ENCODE peak calls at places on chromosomes 16 and 17, in five cellular contexts. One of them, this sample, is unnamed.

GRCh38 chr16:64711026-64711425 is 410.8 kb downstream of the CDH11 start:
- DNase-seq in iPS DF 6.9: no peak
- DNase-seq in tibial artery: no peak
- DNase-seq in fibroblast of lung: peak; percentile 99
- DNase-seq in mucosa of descending colon: no peak
- DNase-seq in this sample: no peak

GRCh38 chr17:68834328-68834836 is 120.8 kb downstream of the ABCA8 start:
- DNase-seq in iPS DF 6.9: no peak
- DNase-seq in tibial artery: no peak
- DNase-seq in mucosa of descending colon: no peak
- DNase-seq in fibroblast of lung: no peak
- DNase-seq in this sample: no peak

GRCh38 chr16:81767987-81768592 is 11.0 kb upstream of the PLCG2 start:
- DNase-seq in mucosa of descending colon: peak; percentile 34
- DNase-seq in tibial artery: no peak
- DNase-seq in iPS DF 6.9: no peak
- DNase-seq in fibroblast of lung: no peak
- DNase-seq in this sample: no peak

GRCh38 chr16:87733190-87733589 is 32.6 kb downstream of the KLHDC4 start:
- DNase-seq in tibial artery: no peak
- DNase-seq in fibroblast of lung: no peak
- DNase-seq in mucosa of descending colon: no peak
- DNase-seq in iPS DF 6.9: no peak
- DNase-seq in this sample: no peak

GRCh38 chr17:80441133-80441578 is 26.2 kb downstream of the ENDOV start:
- DNase-seq in iPS DF 6.9: peak; percentile 50
- DNase-seq in tibial artery: no peak
- DNase-seq in fibroblast of lung: peak; percentile 28
- DNase-seq in mucosa of descending colon: peak; percentile 44
- DNase-seq in this sample: peak; percentile 38

GRCh38 chr17:81059026-81059425 is 24.1 kb downstream of the BAIAP2 start:
- DNase-seq in iPS DF 6.9: no peak
- DNase-seq in fibroblast of lung: no peak
- DNase-seq in tibial artery: no peak
- DNase-seq in mucosa of descending colon: no peak
- DNase-seq in this sample: no peak

GRCh38 chr17:65857713-65858112 is 296.3 kb upstream of the AXIN2 start:
- DNase-seq in fibroblast of lung: no peak
- DNase-seq in iPS DF 6.9: no peak
- DNase-seq in mucosa of descending colon: no peak
- DNase-seq in tibial artery: no peak
- DNase-seq in this sample: no peak

GRCh38 chr16:51621610-51622009 is 470.5 kb upstream of the SALL1 start:
- DNase-seq in mucosa of descending colon: no peak
- DNase-seq in fibroblast of lung: peak; percentile 22
- DNase-seq in tibial artery: no peak
- DNase-seq in iPS DF 6.9: no peak
- DNase-seq in this sample: no peak

GRCh38 chr16:86505185-86505898 is 5.0 kb upstream of the FOXF1 start:
- DNase-seq in fibroblast of lung: no peak
- DNase-seq in mucosa of descending colon: no peak
- DNase-seq in iPS DF 6.9: no peak
- DNase-seq in tibial artery: no peak
- DNase-seq in this sample: peak; percentile 44

GRCh38 chr17:76241205-76241539 is 879 bp upstream of the RNF157 start:
- DNase-seq in fibroblast of lung: no peak
- DNase-seq in tibial artery: peak; percentile 52
- DNase-seq in iPS DF 6.9: no peak
- DNase-seq in mucosa of descending colon: no peak
- DNase-seq in this sample: no peak

GRCh38 chr17:82603981-82604448 is 44.2 kb downstream of the WDR45B start:
- DNase-seq in fibroblast of lung: peak; percentile 28
- DNase-seq in tibial artery: peak; percentile 83
- DNase-seq in iPS DF 6.9: no peak
- DNase-seq in mucosa of descending colon: peak; percentile 87
- DNase-seq in this sample: no peak

DNA sequence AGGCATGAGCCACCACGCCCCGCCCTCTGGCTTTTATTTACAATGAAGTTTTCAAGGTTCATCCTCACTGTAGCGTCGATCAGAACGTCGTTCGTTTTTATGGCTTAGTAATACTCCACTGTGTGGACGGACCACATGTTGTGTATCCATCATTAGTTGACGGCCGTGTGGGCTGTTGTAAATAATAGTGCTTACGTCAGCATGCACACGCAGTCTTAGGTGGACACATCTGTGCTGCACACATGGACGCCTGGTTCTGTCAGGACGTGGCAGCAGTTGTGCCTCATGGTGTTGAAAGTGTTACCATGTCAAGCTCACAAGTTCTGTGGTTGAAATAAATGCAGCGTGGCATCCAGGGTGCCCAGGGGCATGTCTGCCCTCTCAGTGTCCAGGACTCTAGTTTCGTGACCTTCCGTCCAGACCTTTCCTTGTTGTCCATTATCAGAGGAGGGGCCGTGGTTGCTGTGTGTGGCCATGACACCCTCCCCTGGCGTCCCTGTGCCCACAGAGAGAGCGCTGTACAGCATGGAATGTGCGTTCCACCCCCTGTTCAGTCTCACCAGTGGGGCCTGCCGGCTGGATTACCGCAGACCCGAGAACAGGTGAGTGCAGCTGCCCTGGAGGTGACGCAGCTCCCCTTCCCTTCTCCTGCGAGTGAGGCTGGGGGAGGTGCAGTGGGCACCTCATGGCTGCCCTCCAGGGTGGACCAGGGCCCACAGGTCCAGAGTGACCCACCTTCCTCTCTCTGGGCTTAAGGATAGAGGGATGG is 22.3 kb downstream of the TCF25 start:
- DNase-seq in tibial artery: no peak
- DNase-seq in mucosa of descending colon: no peak
- DNase-seq in fibroblast of lung: no peak
- DNase-seq in iPS DF 6.9: no peak
- DNase-seq in this sample: no peak
- H3K36me3 ChIP-seq in tibial artery: peaks cover 100% of the 10 kb centered on the region
- H3K36me3 ChIP-seq in mucosa of descending colon: peaks cover 4% of the 10 kb centered on the region
- H3K36me3 ChIP-seq in fibroblast of lung: peaks cover 49% of the 10 kb centered on the region
- H3K36me3 ChIP-seq in iPS DF 6.9: peaks cover 35% of the 10 kb centered on the region
- H3K36me3 ChIP-seq in this sample: peaks cover 91% of the 10 kb centered on the region

DNA sequence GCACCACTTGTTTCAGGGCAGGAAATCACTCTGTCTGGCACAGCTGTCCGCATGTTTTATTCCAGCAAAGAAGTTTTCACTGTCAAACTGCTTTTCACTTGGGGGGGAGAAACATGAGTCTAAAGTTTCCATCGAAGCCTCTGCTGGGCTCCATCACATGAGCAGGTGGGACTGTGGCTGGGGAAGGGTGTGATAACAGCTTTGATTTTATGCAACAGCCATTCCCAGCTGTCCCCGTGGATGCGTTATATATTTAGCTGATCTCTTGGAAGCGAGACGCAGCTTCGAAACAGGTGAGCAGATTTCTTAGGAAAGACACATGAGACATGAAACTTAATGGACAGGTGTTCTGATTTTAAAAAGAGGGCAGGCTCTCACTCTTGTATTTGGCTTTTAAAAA is 288.6 kb downstream of the SNX29 start:
- DNase-seq in fibroblast of lung: no peak
- DNase-seq in mucosa of descending colon: no peak
- DNase-seq in iPS DF 6.9: no peak
- DNase-seq in tibial artery: no peak
- DNase-seq in this sample: no peak
- H3K4me1 ChIP-seq in fibroblast of lung: no peaks in the 10 kb centered on the region
- H3K4me1 ChIP-seq in mucosa of descending colon: peaks cover 4% of the 10 kb centered on the region
- H3K4me1 ChIP-seq in iPS DF 6.9: peaks cover 1% of the 10 kb centered on the region
- H3K4me1 ChIP-seq in tibial artery: no peaks in the 10 kb centered on the region
- H3K4me1 ChIP-seq in this sample: no peaks in the 10 kb centered on the region

DNA sequence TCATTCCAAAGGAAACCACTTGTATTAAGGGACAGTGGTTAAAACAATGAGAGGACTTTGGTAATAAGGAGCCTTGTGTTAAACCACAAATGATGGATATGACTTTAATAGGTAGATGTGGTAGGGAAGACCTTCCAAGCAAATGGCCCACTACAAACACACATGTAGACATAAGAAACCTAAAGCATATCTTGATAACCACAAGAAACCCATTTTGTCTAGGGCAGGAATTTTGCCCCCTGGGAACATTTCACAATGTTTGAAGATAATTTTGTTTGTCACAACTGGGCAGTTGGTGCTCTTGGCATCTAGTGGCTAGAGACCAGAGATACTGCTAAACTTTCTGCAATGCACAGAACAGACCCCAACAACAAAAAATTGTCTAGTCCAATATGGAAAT is 25.8 kb downstream of the KCNJ2 start:
- DNase-seq in iPS DF 6.9: no peak
- DNase-seq in mucosa of descending colon: no peak
- DNase-seq in tibial artery: no peak
- DNase-seq in fibroblast of lung: no peak
- DNase-seq in this sample: no peak
- H3K4me3 ChIP-seq in iPS DF 6.9: no peak overlapping the region
- H3K4me3 ChIP-seq in mucosa of descending colon: no peak overlapping the region
- H3K4me3 ChIP-seq in tibial artery: no peak overlapping the region
- H3K4me3 ChIP-seq in fibroblast of lung: no peak overlapping the region
- H3K4me3 ChIP-seq in this sample: no peak overlapping the region

DNA sequence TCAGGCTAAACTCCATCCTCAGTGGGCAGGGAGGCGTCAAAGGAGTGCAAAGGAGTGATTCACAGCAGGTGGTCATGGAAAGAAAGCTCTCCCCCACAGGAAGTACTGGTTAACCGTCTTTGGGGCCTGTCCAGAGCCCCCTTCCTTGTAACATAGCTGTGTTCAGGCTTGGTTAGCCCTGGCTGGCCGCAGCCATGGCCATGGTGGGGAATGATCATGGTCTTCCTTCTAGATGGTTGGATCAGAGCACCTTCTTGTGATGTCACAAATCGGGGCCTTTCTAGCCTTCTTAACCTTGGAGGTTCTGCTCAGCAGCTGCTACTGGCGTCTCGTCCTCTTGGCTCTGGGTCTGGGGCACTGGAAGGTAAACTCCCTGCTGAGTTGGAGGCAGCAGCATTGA is 15.8 kb downstream of the NKD1 start:
- DNase-seq in fibroblast of lung: no peak
- DNase-seq in tibial artery: no peak
- DNase-seq in iPS DF 6.9: no peak
- DNase-seq in mucosa of descending colon: no peak
- DNase-seq in this sample: no peak
- H3K36me3 ChIP-seq in fibroblast of lung: no peaks in the 10 kb centered on the region
- H3K36me3 ChIP-seq in tibial artery: peaks cover 56% of the 10 kb centered on the region
- H3K36me3 ChIP-seq in iPS DF 6.9: no peaks in the 10 kb centered on the region
- H3K36me3 ChIP-seq in mucosa of descending colon: no peaks in the 10 kb centered on the region
- H3K36me3 ChIP-seq in this sample: no peaks in the 10 kb centered on the region

DNA sequence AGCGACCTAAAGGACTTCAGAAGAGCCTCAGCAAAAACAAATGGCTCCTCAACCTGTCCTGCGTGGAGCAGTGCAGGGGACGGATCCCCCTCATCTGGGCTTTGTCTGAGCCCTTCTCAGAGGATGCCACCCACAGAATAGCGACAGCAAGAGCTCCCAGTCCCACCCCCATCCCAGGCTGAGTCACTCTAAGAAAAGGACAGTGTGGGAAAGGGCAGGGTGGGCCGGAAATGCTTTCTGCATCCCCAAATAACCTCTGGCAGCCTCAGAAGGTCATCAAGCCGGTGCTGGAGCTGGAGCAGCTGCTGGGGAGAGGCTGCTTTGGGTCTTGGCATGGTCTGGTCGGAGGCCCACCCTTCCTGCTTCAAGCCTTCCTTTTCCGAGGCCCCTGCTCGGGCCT is 8.9 kb downstream of the SLC12A4 start:
- DNase-seq in fibroblast of lung: peak; percentile 46
- DNase-seq in mucosa of descending colon: no peak
- DNase-seq in iPS DF 6.9: no peak
- DNase-seq in tibial artery: peak; percentile 83
- DNase-seq in this sample: peak; percentile 91
- H3K4me1 ChIP-seq in fibroblast of lung: peaks cover 21% of the 10 kb centered on the region
- H3K4me1 ChIP-seq in mucosa of descending colon: peaks cover 13% of the 10 kb centered on the region
- H3K4me1 ChIP-seq in iPS DF 6.9: peaks cover 2% of the 10 kb centered on the region
- H3K4me1 ChIP-seq in tibial artery: peaks cover 37% of the 10 kb centered on the region
- H3K4me1 ChIP-seq in this sample: peaks cover 23% of the 10 kb centered on the region

DNA sequence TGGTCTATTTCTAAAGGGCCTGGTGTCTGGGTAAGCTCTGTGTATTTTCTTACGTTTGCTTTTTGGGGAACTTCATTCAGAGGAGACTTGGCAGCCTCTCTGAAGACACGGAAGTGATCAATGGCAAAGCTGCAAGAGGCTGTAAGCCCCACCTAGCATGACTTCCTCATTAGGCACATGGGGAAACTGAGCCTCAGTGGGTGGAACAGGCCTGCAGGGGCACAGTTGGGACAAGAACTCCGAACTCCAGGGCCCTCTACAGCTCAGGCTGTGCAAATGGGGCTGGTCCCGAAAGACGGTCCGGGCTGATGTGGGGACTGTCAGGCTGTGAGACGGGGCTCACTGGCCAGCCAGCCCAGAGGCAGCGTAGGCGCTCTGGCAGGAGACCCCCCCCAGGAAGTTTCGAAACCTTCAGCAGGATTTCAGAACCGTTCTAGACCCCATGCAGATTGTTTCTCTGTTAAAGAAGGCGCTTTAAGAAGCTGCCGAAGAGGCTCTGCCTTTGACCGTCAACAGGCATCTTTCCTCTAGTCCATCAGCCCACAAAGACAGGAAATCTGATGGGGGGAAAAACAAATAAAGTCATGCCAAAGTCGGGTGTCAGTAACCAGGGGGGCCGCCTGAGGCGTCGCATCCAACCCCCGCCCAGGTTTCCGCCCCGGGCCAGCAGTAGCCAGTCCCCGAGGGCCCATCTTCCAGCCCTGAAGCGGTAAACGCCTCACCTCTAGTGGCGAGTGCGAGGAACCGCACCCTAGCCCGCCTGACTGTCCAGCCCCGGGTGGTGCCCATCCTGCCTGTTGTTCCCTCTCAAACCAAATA is 79.8 kb upstream of the TBC1D3K start:
- DNase-seq in tibial artery: no peak
- DNase-seq in fibroblast of lung: peak; percentile 55
- DNase-seq in mucosa of descending colon: peak; percentile 72
- DNase-seq in iPS DF 6.9: no peak
- DNase-seq in this sample: peak; percentile 27
- H3K4me3 ChIP-seq in tibial artery: peak overlapping the region; percentile 7
- H3K4me3 ChIP-seq in fibroblast of lung: no peak overlapping the region
- H3K4me3 ChIP-seq in mucosa of descending colon: no peak overlapping the region
- H3K4me3 ChIP-seq in iPS DF 6.9: no peak overlapping the region
- H3K4me3 ChIP-seq in this sample: no peak overlapping the region

GRCh38 chr17:7570351-7570750 is 8.6 kb downstream of the SENP3 start:
- DNase-seq in fibroblast of lung: no peak
- DNase-seq in mucosa of descending colon: no peak
- DNase-seq in iPS DF 6.9: no peak
- DNase-seq in tibial artery: no peak
- DNase-seq in this sample: no peak

GRCh38 chr17:7573324-7574080 is 5.9 kb upstream of the CD68 start:
- DNase-seq in tibial artery: peak; percentile 96
- DNase-seq in iPS DF 6.9: no peak
- DNase-seq in fibroblast of lung: peak; percentile 88
- DNase-seq in mucosa of descending colon: peak; percentile 88
- DNase-seq in this sample: peak; percentile 73

GRCh38 chr17:7572588-7573323 is 6.7 kb upstream of the CD68 start:
- DNase-seq in mucosa of descending colon: peak; percentile 99
- DNase-seq in tibial artery: peak; percentile 100
- DNase-seq in fibroblast of lung: peak; percentile 99
- DNase-seq in iPS DF 6.9: peak; percentile 97
- DNase-seq in this sample: no peak

GRCh38 chr17:7574176-7574953 is 5.1 kb upstream of the CD68 start:
- DNase-seq in tibial artery: no peak
- DNase-seq in fibroblast of lung: no peak
- DNase-seq in mucosa of descending colon: no peak
- DNase-seq in iPS DF 6.9: no peak
- DNase-seq in this sample: no peak

GRCh38 chr17:7572338-7572587 is 7.2 kb upstream of the CD68 start:
- DNase-seq in fibroblast of lung: no peak
- DNase-seq in tibial artery: no peak
- DNase-seq in mucosa of descending colon: no peak
- DNase-seq in iPS DF 6.9: no peak
- DNase-seq in this sample: no peak
- H3K36me3 ChIP-seq in fibroblast of lung: peaks cover 35% of the 10 kb centered on the region
- H3K36me3 ChIP-seq in tibial artery: peaks cover 82% of the 10 kb centered on the region
- H3K36me3 ChIP-seq in mucosa of descending colon: peaks cover 12% of the 10 kb centered on the region
- H3K36me3 ChIP-seq in iPS DF 6.9: peaks cover 44% of the 10 kb centered on the region
- H3K36me3 ChIP-seq in this sample: peaks cover 84% of the 10 kb centered on the region

GRCh38 chr17:17760872-17761550 is 75.8 kb downstream of the SREBF1 start:
- DNase-seq in fibroblast of lung: no peak
- DNase-seq in tibial artery: no peak
- DNase-seq in iPS DF 6.9: no peak
- DNase-seq in mucosa of descending colon: no peak
- DNase-seq in this sample: no peak
- H3K4me1 ChIP-seq in fibroblast of lung: no peaks in the 10 kb centered on the region
- H3K4me1 ChIP-seq in tibial artery: no peaks in the 10 kb centered on the region
- H3K4me1 ChIP-seq in iPS DF 6.9: no peaks in the 10 kb centered on the region
- H3K4me1 ChIP-seq in mucosa of descending colon: peaks cover 4% of the 10 kb centered on the region
- H3K4me1 ChIP-seq in this sample: no peaks in the 10 kb centered on the region